ENCODE peak calls at places on chromosomes 2 and 18, in four cellular contexts. Z is K562, P is HepG2, K is GM12878. X is an unnamed sample.

GRCh38 chr2:113150258-113150601 is 22.8 kb downstream of the IL1RN start:
- DNase-seq in Z (no peak), P (no peak), K (no peak), X (no peak)

GRCh38 chr2:53829252-53829651 is 30.5 kb downstream of the GPR75 start:
- DNase-seq in Z (no peak), P (peak; percentile 23), K (no peak), X (no peak)

GRCh38 chr2:8196311-8196710 is 485.5 kb upstream of the ID2 start:
- DNase-seq in Z (no peak), P (no peak), K (no peak), X (no peak)

GRCh38 chr18:59451073-59451472 is 92.0 kb upstream of the LMAN1 start:
- DNase-seq in Z (no peak), P (no peak), K (no peak), X (no peak)

GRCh38 chr2:86634352-86634751 is 10.7 kb upstream of the RNF103 start:
- DNase-seq in Z (no peak), P (no peak), K (no peak), X (no peak)

GRCh38 chr2:175805442-175806114 is 196.5 kb downstream of the LNPK start:
- DNase-seq in Z (no peak), P (no peak), K (no peak), X (no peak)

GRCh38 chr18:63506336-63506646 is 29.5 kb downstream of the SERPINB5 start:
- DNase-seq in Z (no peak), P (no peak), K (no peak), X (no peak)

GRCh38 chr2:129732630-129733026 is 246.8 kb upstream of the RAB6C start:
- DNase-seq in Z (no peak), P (no peak), K (no peak), X (no peak)

GRCh38 chr2:98903767-98904485 is 32.1 kb downstream of the CRACDL start:
- DNase-seq in Z (no peak), P (no peak), K (no peak), X (no peak)

GRCh38 chr2:134568413-134568812 is 150.4 kb downstream of the TMEM163 start:
- DNase-seq in Z (no peak), P (no peak), K (no peak), X (no peak)

GRCh38 chr2:45728458-45728942 is 77.0 kb downstream of the PRKCE start:
- DNase-seq in Z (no peak), P (no peak), K (peak; percentile 97), X (no peak)

GRCh38 chr2:9330639-9331270 is 92.6 kb downstream of the ITGB1BP1 start:
- DNase-seq in Z (no peak), P (no peak), K (no peak), X (no peak)

GRCh38 chr2:151638188-151638933 is 95.9 kb downstream of the NEB start:
- DNase-seq in Z (no peak), P (peak; percentile 76), K (peak; percentile 4), X (peak; percentile 69)

GRCh38 chr18:21991081-21991534 is 178.3 kb upstream of the GATA6 start:
- DNase-seq in Z (no peak), P (peak; percentile 81), K (no peak), X (no peak)

GRCh38 chr2:131034122-131035051 is 58.9 kb downstream of the FAM168B start:
- DNase-seq in Z (no peak), P (no peak), K (no peak), X (no peak)

GRCh38 chr18:74116628-74117554 is 30.7 kb downstream of the FBXO15 start:
- DNase-seq in Z (no peak), P (peak; percentile 20), K (no peak), X (peak; percentile 3)

GRCh38 chr2:43458002-43458628 is 137.7 kb downstream of the THADA start:
- DNase-seq in Z (no peak), P (no peak), K (no peak), X (peak; percentile 30)

GRCh38 chr2:108776475-108776874 is 10.1 kb upstream of the CCDC138 start:
- DNase-seq in Z (no peak), P (no peak), K (peak; percentile 62), X (no peak)

GRCh38 chr2:20067992-20068727 is 16.7 kb upstream of the LAPTM4A start:
- DNase-seq in Z (no peak), P (no peak), K (no peak), X (peak; percentile 28)

GRCh38 chr18:64208531-64208930 is 59.6 kb upstream of the LINC00305 start:
- DNase-seq in Z (no peak), P (no peak), K (no peak), X (no peak)

GRCh38 chr2:24439971-24440340 is 51.1 kb upstream of the NCOA1 start:
- DNase-seq in Z (no peak), P (no peak), K (no peak), X (no peak)

GRCh38 chr2:101032100-101032776 is 30.1 kb downstream of the RPL31 start:
- DNase-seq in Z (no peak), P (no peak), K (no peak), X (no peak)

GRCh38 chr2:133843091-133843490 is 274.8 kb upstream of the NCKAP5 start:
- DNase-seq in Z (no peak), P (no peak), K (no peak), X (no peak)

GRCh38 chr18:1392865-1393734 is 488.4 kb downstream of the ADCYAP1 start:
- DNase-seq in Z (no peak), P (peak; percentile 7), K (no peak), X (no peak)

GRCh38 chr2:203018181-203018580 is 3.5 kb downstream of the NBEAL1 start:
- DNase-seq in Z (no peak), P (peak; percentile 55), K (peak; percentile 25), X (peak; percentile 55)

GRCh38 chr2:197919487-197919886 is 115.1 kb downstream of the PLCL1 start:
- DNase-seq in Z (no peak), P (no peak), K (no peak), X (peak; percentile 30)

GRCh38 chr18:23114911-23115310 is 20.4 kb upstream of the CABLES1 start:
- DNase-seq in Z (no peak), P (no peak), K (no peak), X (peak; percentile 36)

GRCh38 chr2:232338759-232339106 is 39.8 kb upstream of the ALPP start:
- DNase-seq in Z (no peak), P (no peak), K (no peak), X (no peak)

GRCh38 chr2:43692428-43692994 is 16.3 kb upstream of the C1GALT1C1L start:
- DNase-seq in Z (no peak), P (no peak), K (no peak), X (no peak)

GRCh38 chr2:233032551-233033320 is at the start of gene NEU2:
- DNase-seq in Z (no peak), P (no peak), K (no peak), X (no peak)

GRCh38 chr2:110105608-110106467 is 9.8 kb downstream of the MALL start:
- DNase-seq in Z (no peak), P (peak; percentile 45), K (no peak), X (peak; percentile 83)

GRCh38 chr18:28208712-28209265 is 31.9 kb upstream of the CDH2 start:
- DNase-seq in Z (no peak), P (no peak), K (no peak), X (no peak)

GRCh38 chr2:231452799-231453508 is 11.3 kb downstream of the NCL start:
- DNase-seq in Z (no peak), P (peak; percentile 23), K (no peak), X (no peak)

GRCh38 chr18:47342566-47342965 is 91.1 kb upstream of the SKOR2 start:
- DNase-seq in Z (no peak), P (no peak), K (no peak), X (no peak)
- TF ChIP-seq MYC in Z (no peak), P (no peak), K (no peak), X (no peak)

DNA sequence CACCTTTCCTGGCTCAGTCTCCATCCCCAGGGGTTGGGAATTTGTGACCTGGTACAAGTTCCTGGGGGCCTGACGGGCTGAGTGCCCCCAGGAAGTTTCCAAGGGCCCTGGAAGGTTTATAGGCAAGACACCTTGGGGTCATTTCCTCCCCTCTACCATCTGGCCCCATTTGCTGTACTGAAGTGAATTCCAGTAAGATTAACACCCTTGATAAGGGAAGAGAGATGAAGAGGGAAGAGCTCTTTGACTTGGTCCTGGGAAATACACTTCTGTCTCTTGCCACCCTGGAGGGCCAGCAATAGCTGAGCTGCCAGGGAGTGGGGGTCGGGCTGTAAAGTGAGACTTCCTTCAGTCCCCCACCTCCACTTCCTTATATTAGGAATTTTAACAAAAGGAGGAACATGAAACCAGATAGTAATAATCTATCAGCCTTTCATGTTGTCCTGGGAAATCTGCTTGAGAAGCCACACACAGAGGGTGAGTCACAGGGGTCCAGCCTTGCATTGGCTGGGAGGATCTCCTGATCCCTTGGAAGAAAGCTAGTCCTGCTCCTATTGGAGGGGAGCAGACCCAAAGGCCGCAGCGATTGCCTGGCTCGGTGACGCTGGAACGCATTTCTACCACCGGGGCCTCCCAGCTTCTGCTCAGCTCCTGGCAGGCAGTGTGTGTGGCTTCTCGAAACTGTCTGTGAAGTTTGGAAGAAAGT is 87.4 kb downstream of the ACAA2 start:
- DNase-seq in Z (peak; percentile 29), P (peak; percentile 13), K (no peak), X (peak; percentile 87)
- H2AFZ ChIP-seq in Z (no peak overlapping the region), P (no peak overlapping the region), K (no peak overlapping the region), X (peak overlapping the region; percentile 11)

DNA sequence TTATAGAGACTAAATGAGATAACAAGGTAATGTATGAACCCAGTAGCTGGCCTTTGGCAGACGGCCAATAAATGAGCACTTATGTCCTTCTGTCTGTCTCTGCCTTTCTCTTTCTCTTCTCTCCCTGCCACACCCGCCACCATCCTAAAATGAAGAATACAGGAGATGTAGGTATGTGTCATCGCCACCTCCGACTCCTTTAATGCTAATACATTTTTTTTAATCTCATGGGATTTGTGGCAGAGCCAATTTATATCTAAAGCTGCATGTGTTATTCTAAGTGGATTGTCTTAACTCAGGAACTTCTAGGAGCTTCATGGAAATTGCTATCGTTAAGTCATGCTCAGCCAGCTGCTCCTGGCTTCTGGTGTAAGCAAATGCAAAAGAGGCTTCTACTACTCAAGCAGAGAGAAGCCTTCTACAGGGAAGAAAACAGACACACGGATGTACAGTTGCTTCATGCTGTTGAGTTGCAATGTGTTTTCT is 2.2 kb downstream of the TM4SF20 start:
- DNase-seq in Z (no peak), P (no peak), K (no peak), X (no peak)
- H3K9ac ChIP-seq in Z (no peak overlapping the region), P (no peak overlapping the region), K (no peak overlapping the region), X (no peak overlapping the region)

GRCh38 chr2:235535423-235536130 is 41.7 kb downstream of the AGAP1 start:
- DNase-seq in Z (no peak), P (no peak), K (no peak), X (no peak)
- TF ChIP-seq MYC in Z (no peak), P (no peak), K (no peak), X (no peak)

DNA sequence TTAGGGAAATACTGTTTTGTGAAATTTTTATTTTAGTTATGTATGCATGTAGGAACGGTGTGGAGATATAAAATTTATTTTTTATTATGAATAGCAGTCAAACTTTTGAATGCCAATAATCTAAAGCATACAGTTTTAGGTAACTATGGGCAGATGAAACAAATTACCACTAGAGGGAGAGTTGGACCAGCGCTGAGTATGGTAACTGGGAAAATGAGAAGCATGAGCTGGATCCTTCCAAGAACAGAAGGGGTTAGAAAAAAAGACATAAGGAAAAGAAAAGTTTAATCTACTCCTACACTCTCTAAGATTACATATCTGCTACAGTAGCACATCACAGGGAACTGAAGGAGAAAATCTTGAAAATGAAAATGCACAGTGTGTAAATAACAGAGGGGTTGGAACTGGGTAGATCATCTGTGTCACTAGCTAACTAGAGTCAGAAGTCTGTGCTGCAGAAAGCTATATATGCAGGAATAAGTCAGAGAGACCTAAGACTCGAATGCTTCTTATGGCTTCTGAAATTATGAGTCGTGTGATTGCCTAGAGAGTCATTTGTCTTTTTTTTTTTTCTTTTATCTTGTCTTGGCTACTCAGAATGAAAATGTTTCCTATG is 15.6 kb downstream of the REG3G start:
- DNase-seq in Z (peak; percentile 7), P (peak; percentile 15), K (no peak), X (no peak)
- H2AFZ ChIP-seq in Z (no peak overlapping the region), P (no peak overlapping the region), K (no peak overlapping the region), X (no peak overlapping the region)

GRCh38 chr2:85516649-85517389 is 22.1 kb upstream of the MAT2A start:
- DNase-seq in Z (no peak), P (peak; percentile 63), K (no peak), X (peak; percentile 53)
- H3K9ac ChIP-seq in Z (no peak overlapping the region), P (no peak overlapping the region), K (no peak overlapping the region), X (no peak overlapping the region)